ENCODE peak calls at places on chromosomes 1 and 21, in four cellular contexts. N is kidney epithelial cell, X is GM06990, F is adrenal gland. P is an unnamed sample.

GRCh38 chr21:43370091-43370658 is 56.8 kb downstream of the SIK1 start:
- DNase-seq in N (no peak), X (no peak), F (peak), P (no peak)

GRCh38 chr1:1073743-1074587 is at the start of gene RNF223:
- DNase-seq in N (no peak), X (no peak), F (no peak), P (no peak)

GRCh38 chr1:226863446-226863845 is 7.0 kb upstream of the PSEN2 start:
- DNase-seq in N (peak), X (no peak), F (no peak), P (no peak)

GRCh38 chr1:50279622-50280320 is 143.5 kb downstream of the DMRTA2 start:
- DNase-seq in N (no peak), X (no peak), F (no peak), P (peak)

GRCh38 chr1:66788231-66788939 is 12.7 kb downstream of the INSL5 start:
- DNase-seq in N (no peak), X (no peak), F (no peak), P (no peak)

GRCh38 chr1:41497056-41497440 is 12.6 kb upstream of the EDN2 start:
- DNase-seq in N (no peak), X (no peak), F (no peak), P (peak)

GRCh38 chr1:185916866-185917265 is 182.7 kb downstream of the HMCN1 start:
- DNase-seq in N (no peak), X (no peak), F (no peak), P (no peak)

GRCh38 chr1:152533327-152533938 is 19.2 kb downstream of the CRCT1 start:
- DNase-seq in N (peak), X (no peak), F (no peak), P (no peak)

GRCh38 chr1:12359734-12360133 is 129.9 kb downstream of the VPS13D start:
- DNase-seq in N (no peak), X (no peak), F (no peak), P (no peak)

GRCh38 chr1:24926596-24927249 is 3.4 kb downstream of the RUNX3 start:
- DNase-seq in N (no peak), X (no peak), F (no peak), P (no peak)

GRCh38 chr1:231601775-231602674 is 24.6 kb upstream of the DISC1 start:
- DNase-seq in N (no peak), X (no peak), F (no peak), P (no peak)

GRCh38 chr1:158117854-158118691 is 62.6 kb upstream of the CD1D start:
- DNase-seq in N (no peak), X (no peak), F (peak), P (no peak)

GRCh38 chr1:230861970-230862595 is 6.2 kb downstream of the C1orf198 start:
- DNase-seq in N (no peak), X (no peak), F (no peak), P (peak)

GRCh38 chr1:73463848-73464247 is 734.1 kb downstream of the LRRIQ3 start:
- DNase-seq in N (no peak), X (no peak), F (no peak), P (no peak)

GRCh38 chr1:2641381-2642130 is 8.7 kb upstream of the MMEL1 start:
- DNase-seq in N (no peak), X (no peak), F (peak), P (no peak)

GRCh38 chr1:65769621-65770020 is 23.1 kb upstream of the PDE4B start:
- DNase-seq in N (no peak), X (no peak), F (no peak), P (no peak)

GRCh38 chr21:35075546-35075945 is 26.4 kb upstream of the RUNX1 start:
- DNase-seq in N (no peak), X (no peak), F (peak), P (no peak)

GRCh38 chr1:218616681-218617080 is 271.5 kb downstream of the TGFB2 start:
- DNase-seq in N (no peak), X (no peak), F (no peak), P (no peak)

GRCh38 chr21:44549525-44550211 is 1.6 kb downstream of the KRTAP10-2 start:
- DNase-seq in N (no peak), X (no peak), F (no peak), P (no peak)

GRCh38 chr21:35390013-35390776 is 341.1 kb upstream of the RUNX1 start:
- DNase-seq in N (peak), X (no peak), F (no peak), P (no peak)

GRCh38 chr1:175373786-175374623 is 181.4 kb upstream of the KIAA0040 start:
- DNase-seq in N (no peak), X (no peak), F (peak), P (no peak)

GRCh38 chr1:228740543-228740942 is 5.3 kb downstream of the RHOU start:
- DNase-seq in N (no peak), X (no peak), F (no peak), P (no peak)

GRCh38 chr21:37550618-37551405 is 184.2 kb downstream of the DYRK1A start:
- DNase-seq in N (no peak), X (no peak), F (no peak), P (no peak)

GRCh38 chr1:118097622-118098348 is 87.2 kb downstream of the SPAG17 start:
- DNase-seq in N (no peak), X (no peak), F (no peak), P (no peak)

GRCh38 chr1:42957880-42958487 is 684 bp downstream of the SLC2A1 start:
- DNase-seq in N (no peak), X (peak), F (peak), P (peak)

GRCh38 chr1:206953626-206954025 is 7.4 kb upstream of the PIGR start:
- DNase-seq in N (no peak), X (no peak), F (no peak), P (no peak)

GRCh38 chr1:171252482-171252881 is 4.2 kb downstream of the FMO1 start:
- DNase-seq in N (no peak), X (peak), F (no peak), P (no peak)

GRCh38 chr1:221760895-221761294 is 19.0 kb upstream of the DUSP10 start:
- DNase-seq in N (no peak), X (no peak), F (no peak), P (no peak)

GRCh38 chr1:208241541-208241940 is 2.6 kb downstream of the PLXNA2 start:
- DNase-seq in N (no peak), X (no peak), F (no peak), P (no peak)
- H3K4me3 ChIP-seq in N (no peak), X (no peak), F (no peak), P (peak)

GRCh38 chr1:54495954-54496353 is 52.1 kb upstream of the ACOT11 start:
- DNase-seq in N (no peak), X (no peak), F (no peak), P (no peak)
- H3K4me3 ChIP-seq in N (no peak), X (no peak), F (no peak), P (no peak)

GRCh38 chr1:18035145-18035544 is 72.5 kb upstream of the IGSF21 start:
- DNase-seq in N (no peak), X (no peak), F (no peak), P (no peak)

GRCh38 chr1:18037651-18038050 is 69.9 kb upstream of the IGSF21 start:
- DNase-seq in N (no peak), X (no peak), F (no peak), P (no peak)

GRCh38 chr1:18038051-18038450 is 69.5 kb upstream of the IGSF21 start:
- DNase-seq in N (no peak), X (no peak), F (no peak), P (no peak)

DNA sequence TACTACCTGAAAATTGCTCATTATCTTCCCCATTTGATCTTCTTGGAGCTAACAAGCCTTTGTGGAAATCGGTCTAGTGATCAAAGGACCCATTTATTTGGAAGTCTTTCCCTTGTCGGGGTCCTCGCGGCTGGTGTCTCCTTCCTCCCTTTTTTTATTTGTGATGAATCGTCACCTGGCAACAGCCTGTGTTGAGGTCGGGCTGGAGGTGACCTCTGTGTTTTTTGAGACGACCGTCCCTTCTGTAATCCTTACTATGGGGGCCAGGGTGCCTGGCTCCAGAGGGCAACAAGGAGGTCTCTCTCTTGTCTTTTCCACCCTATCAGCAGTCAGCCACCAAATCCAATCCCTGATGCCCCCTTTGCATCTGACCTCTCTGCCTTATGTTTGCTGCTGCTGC is 75.1 kb upstream of the IGSF21 start:
- DNase-seq in N (no peak), X (no peak), F (no peak), P (no peak)
- H3K4me3 ChIP-seq in N (no peak), X (no peak), F (no peak), P (no peak)

DNA sequence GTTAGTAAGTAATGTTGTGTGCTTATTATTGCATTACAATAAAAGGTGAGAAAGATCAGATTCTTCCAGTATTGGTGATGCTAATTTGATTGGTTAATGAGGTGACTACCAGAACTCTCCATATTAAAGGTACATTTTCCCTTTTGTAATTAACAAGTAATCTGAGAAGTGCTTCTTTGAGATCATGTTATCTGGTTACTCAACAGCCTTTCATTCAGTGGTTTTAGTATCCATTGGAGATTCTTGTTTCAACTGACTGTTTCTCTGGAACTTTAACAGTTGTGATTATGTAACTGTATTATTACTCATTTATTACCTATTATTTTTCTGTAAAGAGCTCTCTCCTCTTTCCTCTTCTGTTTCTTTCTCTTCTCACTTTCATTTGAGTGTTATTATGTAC is 86.7 kb downstream of the PEX14 start:
- DNase-seq in N (peak), X (no peak), F (no peak), P (no peak)
- H3K4me3 ChIP-seq in N (no peak), X (no peak), F (no peak), P (no peak)

DNA sequence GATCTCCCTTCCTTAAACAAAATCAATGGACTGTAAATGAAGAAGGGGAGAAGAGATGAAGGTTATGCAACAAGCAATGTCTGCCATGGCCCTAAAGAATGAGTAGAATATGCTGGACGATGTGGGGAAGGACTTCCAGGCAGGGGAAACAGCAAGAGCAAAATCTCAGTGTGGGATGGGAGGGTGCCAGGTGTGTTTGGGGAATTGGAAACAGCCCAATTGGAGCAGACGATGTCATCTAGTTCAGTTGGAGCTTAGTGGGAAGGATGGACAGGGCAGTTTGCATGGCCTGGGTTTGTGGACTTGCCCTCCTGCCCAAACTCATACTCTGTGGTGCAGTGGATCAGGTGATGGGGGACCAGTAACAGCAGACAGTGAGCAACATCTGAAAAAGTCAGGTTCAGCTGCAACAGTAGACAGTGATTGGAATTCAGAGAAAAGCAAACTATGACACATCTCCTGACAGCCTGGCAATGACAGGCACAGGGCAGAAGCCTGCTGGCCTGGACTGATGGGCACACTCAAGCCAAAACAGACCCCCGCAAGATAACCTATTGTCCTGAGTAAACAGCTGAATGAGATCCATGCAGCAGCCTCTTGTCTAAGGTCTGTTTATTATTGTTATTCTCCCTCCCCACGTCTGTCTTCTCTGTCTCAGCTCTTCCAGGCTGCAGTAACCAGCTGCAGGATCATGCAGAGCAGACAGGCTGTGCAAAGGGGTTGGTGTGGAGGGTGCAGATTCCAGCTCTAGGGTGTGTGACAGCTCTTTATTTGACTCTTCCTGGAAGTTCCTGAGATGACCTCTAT is 50.5 kb upstream of the PRELP start:
- DNase-seq in N (no peak), X (no peak), F (no peak), P (no peak)
- H3K4me3 ChIP-seq in N (no peak), X (no peak), F (no peak), P (no peak)

GRCh38 chr1:205448540-205449253 is 7.1 kb downstream of the BLACAT1 start:
- DNase-seq in N (no peak), X (no peak), F (no peak), P (no peak)

GRCh38 chr1:205445653-205445955 is 10.2 kb downstream of the BLACAT1 start:
- DNase-seq in N (no peak), X (no peak), F (no peak), P (no peak)

GRCh38 chr1:205446828-205447227 is 9.0 kb downstream of the BLACAT1 start:
- DNase-seq in N (no peak), X (no peak), F (no peak), P (peak)

GRCh38 chr1:205449254-205449749 is 6.5 kb downstream of the BLACAT1 start:
- DNase-seq in N (no peak), X (no peak), F (no peak), P (no peak)

GRCh38 chr1:205447457-205448415 is 8.1 kb downstream of the BLACAT1 start:
- DNase-seq in N (no peak), X (no peak), F (no peak), P (no peak)
- H3K4me3 ChIP-seq in N (peak), X (no peak), F (no peak), P (no peak)

GRCh38 chr1:83033682-83034081 is 965.2 kb downstream of the TTLL7 start:
- DNase-seq in N (no peak), X (no peak), F (no peak), P (no peak)

GRCh38 chr1:83026745-83027144 is 972.2 kb downstream of the TTLL7 start:
- DNase-seq in N (no peak), X (no peak), F (no peak), P (no peak)

GRCh38 chr1:83029916-83030315 is 969.0 kb downstream of the TTLL7 start:
- DNase-seq in N (no peak), X (no peak), F (no peak), P (no peak)

GRCh38 chr1:83028467-83028866 is 970.5 kb downstream of the TTLL7 start:
- DNase-seq in N (no peak), X (no peak), F (no peak), P (no peak)

GRCh38 chr1:83029050-83029449 is 969.9 kb downstream of the TTLL7 start:
- DNase-seq in N (no peak), X (no peak), F (no peak), P (no peak)
- H3K4me3 ChIP-seq in N (no peak), X (no peak), F (no peak), P (no peak)

GRCh38 chr1:225424562-225425210 is 3.2 kb downstream of the LBR start:
- DNase-seq in N (peak), X (no peak), F (no peak), P (no peak)
- H3K4me3 ChIP-seq in N (no peak), X (no peak), F (no peak), P (no peak)

P was measured in left ventricle myocardium inferior.